ENCODE peak calls at places on chromosomes 2 and 18, in seven cellular contexts. Q, O, M, D, Z, R and I are unnamed samples.

GRCh38 chr2:217413193-217413592 is 553.3 kb upstream of the TNP1 start:
- DNase-seq in Q (no peak), O (no peak), M (peak; percentile 88), D (no peak), Z (no peak), R (peak; percentile 48), I (no peak)

GRCh38 chr2:186533717-186534116 is 47.7 kb downstream of the ZC3H15 start:
- DNase-seq in Q (no peak), O (no peak), M (no peak), D (no peak), Z (no peak), R (no peak), I (no peak)

GRCh38 chr2:25514043-25514627 is 159.2 kb downstream of the DTNB start:
- DNase-seq in Q (no peak), O (no peak), M (no peak), D (no peak), Z (peak; percentile 26), R (no peak), I (no peak)

GRCh38 chr2:185859506-185859905 is 120.9 kb downstream of the FSIP2 start:
- DNase-seq in Q (no peak), O (no peak), M (no peak), D (no peak), Z (no peak), R (no peak), I (no peak)

GRCh38 chr2:157786663-157787363 is 89.3 kb downstream of the ACVR1 start:
- DNase-seq in Q (no peak), O (no peak), M (peak; percentile 47), D (peak; percentile 88), Z (no peak), R (no peak), I (no peak)

GRCh38 chr18:80253871-80254492 is 6.7 kb upstream of the PARD6G start:
- DNase-seq in Q (no peak), O (no peak), M (peak; percentile 56), D (peak; percentile 42), Z (no peak), R (no peak), I (no peak)

GRCh38 chr2:241816431-241817121 is 7.6 kb downstream of the NEU4 start:
- DNase-seq in Q (no peak), O (no peak), M (no peak), D (no peak), Z (no peak), R (no peak), I (no peak)

GRCh38 chr2:48694143-48694542 is 61.4 kb downstream of the LHCGR start:
- DNase-seq in Q (peak; percentile 14), O (peak; percentile 64), M (peak; percentile 37), D (no peak), Z (no peak), R (no peak), I (no peak)

GRCh38 chr18:63298393-63299015 is 21.1 kb downstream of the BCL2 start:
- DNase-seq in Q (no peak), O (no peak), M (no peak), D (no peak), Z (no peak), R (no peak), I (no peak)

GRCh38 chr2:226660124-226660523 is 139.5 kb downstream of the IRS1 start:
- DNase-seq in Q (no peak), O (no peak), M (no peak), D (no peak), Z (no peak), R (no peak), I (no peak)

GRCh38 chr18:79884963-79885728 is 66.3 kb downstream of the SLC66A2 start:
- DNase-seq in Q (no peak), O (no peak), M (no peak), D (no peak), Z (no peak), R (no peak), I (no peak)

GRCh38 chr18:4391859-4392258 is 63.2 kb downstream of the DLGAP1 start:
- DNase-seq in Q (no peak), O (no peak), M (no peak), D (no peak), Z (peak; percentile 60), R (no peak), I (no peak)

GRCh38 chr18:21960189-21960588 is 209.2 kb upstream of the GATA6 start:
- DNase-seq in Q (no peak), O (no peak), M (peak; percentile 47), D (no peak), Z (no peak), R (no peak), I (no peak)

GRCh38 chr2:32484907-32485306 is 128.1 kb downstream of the BIRC6 start:
- DNase-seq in Q (no peak), O (peak; percentile 97), M (peak; percentile 97), D (no peak), Z (no peak), R (peak; percentile 96), I (no peak)

GRCh38 chr18:76491436-76491800 is 3.6 kb downstream of the ZNF516 start:
- DNase-seq in Q (peak; percentile 59), O (peak; percentile 68), M (peak; percentile 77), D (peak; percentile 44), Z (no peak), R (peak; percentile 70), I (peak; percentile 88)

GRCh38 chr2:210189452-210190143 is 18.4 kb upstream of the KANSL1L start:
- DNase-seq in Q (no peak), O (no peak), M (no peak), D (no peak), Z (no peak), R (no peak), I (no peak)

GRCh38 chr2:215899111-215900074 is 114.0 kb downstream of the MREG start:
- DNase-seq in Q (no peak), O (peak; percentile 67), M (peak; percentile 88), D (no peak), Z (no peak), R (peak; percentile 75), I (no peak)

GRCh38 chr2:86368181-86368824 is 30.9 kb upstream of the REEP1 start:
- DNase-seq in Q (peak; percentile 69), O (peak; percentile 39), M (peak; percentile 72), D (peak; percentile 66), Z (no peak), R (peak; percentile 64), I (peak; percentile 44)

GRCh38 chr18:44679912-44680270 is 797 bp upstream of the SETBP1 start:
- DNase-seq in Q (no peak), O (peak; percentile 31), M (peak; percentile 81), D (no peak), Z (no peak), R (peak; percentile 66), I (peak; percentile 66)

GRCh38 chr2:21256006-21256405 is 132.2 kb downstream of the TDRD15 start:
- DNase-seq in Q (no peak), O (no peak), M (no peak), D (no peak), Z (peak; percentile 51), R (no peak), I (peak; percentile 64)

GRCh38 chr2:239473211-239473805 is 72.5 kb upstream of the HDAC4 start:
- DNase-seq in Q (no peak), O (no peak), M (no peak), D (no peak), Z (no peak), R (no peak), I (no peak)

GRCh38 chr2:46268986-46269385 is 28.2 kb upstream of the EPAS1 start:
- DNase-seq in Q (no peak), O (peak; percentile 28), M (peak; percentile 69), D (no peak), Z (no peak), R (no peak), I (no peak)

GRCh38 chr2:147025611-147026010 is 819.2 kb upstream of the ACVR2A start:
- DNase-seq in Q (no peak), O (no peak), M (peak; percentile 87), D (no peak), Z (no peak), R (peak; percentile 96), I (no peak)

GRCh38 chr18:61957801-61958516 is 65.2 kb upstream of the RNF152 start:
- DNase-seq in Q (no peak), O (peak; percentile 26), M (no peak), D (no peak), Z (no peak), R (no peak), I (no peak)
- H3K9me3 ChIP-seq in Q (no peaks in the 10 kb centered on the region), O (no peaks in the 10 kb centered on the region), M (no peaks in the 10 kb centered on the region), D (no peaks in the 10 kb centered on the region), Z (peaks cover 11% of the 10 kb centered on the region), R (no peaks in the 10 kb centered on the region), I (no peaks in the 10 kb centered on the region)

DNA sequence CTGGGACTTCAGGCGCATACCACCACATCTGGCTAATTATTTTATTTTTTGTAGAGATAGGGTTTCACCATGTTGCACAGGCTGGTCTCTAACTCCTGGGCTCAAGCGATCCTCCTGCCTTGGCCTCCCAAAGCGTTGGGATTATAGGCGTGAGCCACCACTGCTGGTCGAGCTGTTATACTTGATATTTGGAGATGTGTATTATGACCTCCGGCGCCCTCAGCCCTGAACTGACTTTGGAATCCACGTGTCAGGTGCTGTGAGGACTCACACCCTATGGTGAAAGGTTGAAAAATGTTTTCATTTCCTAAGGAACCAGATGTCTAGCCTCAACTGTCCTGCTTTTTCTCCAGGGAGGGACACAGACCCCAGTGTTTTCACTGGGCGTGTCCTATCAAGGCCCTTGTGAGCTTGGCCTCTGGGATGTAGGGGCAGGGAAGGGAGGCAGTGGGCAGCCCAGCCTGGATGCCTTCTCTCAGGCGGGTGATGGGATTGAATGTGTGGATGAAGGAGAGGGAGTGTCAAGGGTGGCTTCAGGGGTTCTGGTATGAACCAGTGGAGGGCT is 56.4 kb upstream of the HAAO start:
- DNase-seq in Q (no peak), O (no peak), M (no peak), D (no peak), Z (no peak), R (no peak), I (no peak)
- H3K9ac ChIP-seq in Q (no peak overlapping the region), O (no peak overlapping the region), M (no peak overlapping the region), D (no peak overlapping the region), Z (no peak overlapping the region), R (no peak overlapping the region), I (no peak overlapping the region)

GRCh38 chr2:237198144-237198900 is 112.6 kb downstream of the COPS8 start:
- DNase-seq in Q (no peak), O (peak; percentile 92), M (peak; percentile 57), D (no peak), Z (no peak), R (peak; percentile 61), I (no peak)
- H3K4me1 ChIP-seq in Q (no peaks in the 10 kb centered on the region), O (peaks cover 57% of the 10 kb centered on the region), M (peaks cover 54% of the 10 kb centered on the region), D (peaks cover 11% of the 10 kb centered on the region), Z (no peaks in the 10 kb centered on the region), R (peaks cover 48% of the 10 kb centered on the region), I (no peaks in the 10 kb centered on the region)

GRCh38 chr18:1778496-1779178 is 792.7 kb downstream of the METTL4 start:
- DNase-seq in Q (no peak), O (no peak), M (no peak), D (no peak), Z (no peak), R (no peak), I (no peak)

GRCh38 chr18:1779587-1779986 is 791.7 kb downstream of the METTL4 start:
- DNase-seq in Q (no peak), O (no peak), M (no peak), D (no peak), Z (no peak), R (no peak), I (no peak)

GRCh38 chr18:1774261-1774660 is 797.0 kb downstream of the METTL4 start:
- DNase-seq in Q (no peak), O (no peak), M (no peak), D (no peak), Z (no peak), R (no peak), I (no peak)

DNA sequence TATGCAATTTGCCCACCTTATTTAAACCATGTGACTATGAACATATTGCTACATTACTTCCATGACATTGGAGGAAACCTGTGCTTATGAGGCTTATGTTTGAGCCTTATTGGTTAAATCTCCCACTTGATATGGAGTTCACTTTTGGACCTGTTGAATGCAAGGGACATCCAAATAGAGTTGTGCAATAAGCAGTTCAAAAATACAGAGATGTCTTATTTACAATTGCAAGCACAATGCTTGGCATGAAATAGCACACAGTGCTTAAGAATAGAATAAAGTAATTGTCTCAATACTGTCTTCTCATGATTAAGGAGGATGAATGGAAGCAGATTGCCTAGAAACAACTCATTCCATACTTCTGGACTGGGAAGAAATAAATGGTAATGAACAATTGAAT is 793.5 kb downstream of the METTL4 start:
- DNase-seq in Q (no peak), O (no peak), M (no peak), D (no peak), Z (no peak), R (no peak), I (no peak)
- H3K9me3 ChIP-seq in Q (no peaks in the 10 kb centered on the region), O (peaks cover 7% of the 10 kb centered on the region), M (no peaks in the 10 kb centered on the region), D (no peaks in the 10 kb centered on the region), Z (no peaks in the 10 kb centered on the region), R (no peaks in the 10 kb centered on the region), I (no peaks in the 10 kb centered on the region)